ENCODE peak calls at places on chromosomes 2 and 18, in five cellular contexts. N is posterior vena cava, K is left kidney, Q is mucosa of gallbladder, P is heart left ventricle. H is an unnamed sample.
A peak's percentile ranks its signal among the peaks of the same experiment; 100 is the strongest.

GRCh38 chr2:19649107-19649506 is 252.7 kb downstream of the TTC32 start:
- DNase-seq in N (no peak), K (no peak), Q (no peak), P (no peak), H (no peak)

GRCh38 chr2:96888082-96889011 is 18.5 kb upstream of the SEMA4C start:
- DNase-seq in N (no peak), K (peak; percentile 56), Q (peak; percentile 65), P (no peak), H (no peak)

GRCh38 chr2:5985551-5986229 is 293.5 kb downstream of the SOX11 start:
- DNase-seq in N (no peak), K (no peak), Q (no peak), P (no peak), H (peak; percentile 69)

GRCh38 chr2:190069936-190070696 is 7.6 kb upstream of the MSTN start:
- DNase-seq in N (no peak), K (peak; percentile 83), Q (peak; percentile 17), P (peak; percentile 20), H (peak; percentile 63)

GRCh38 chr18:37533647-37534565 is 31.7 kb downstream of the CELF4 start:
- DNase-seq in N (no peak), K (no peak), Q (no peak), P (no peak), H (no peak)

GRCh38 chr2:20326163-20326780 is 24.4 kb downstream of the PUM2 start:
- DNase-seq in N (no peak), K (peak; percentile 75), Q (peak; percentile 51), P (no peak), H (peak; percentile 57)

GRCh38 chr2:217223222-217223930 is 363.5 kb upstream of the TNP1 start:
- DNase-seq in N (no peak), K (no peak), Q (no peak), P (no peak), H (no peak)

GRCh38 chr2:181106229-181106628 is 125.8 kb downstream of the UBE2E3 start:
- DNase-seq in N (no peak), K (no peak), Q (no peak), P (no peak), H (peak; percentile 13)

GRCh38 chr2:158726906-158727592 is 68.1 kb upstream of the DAPL1 start:
- DNase-seq in N (no peak), K (no peak), Q (peak; percentile 21), P (no peak), H (peak; percentile 30)

GRCh38 chr2:139790807-139791206 is 1010.6 kb upstream of the NXPH2 start:
- DNase-seq in N (no peak), K (peak; percentile 67), Q (no peak), P (no peak), H (no peak)

GRCh38 chr2:234795974-234796690 is 155.7 kb upstream of the SH3BP4 start:
- DNase-seq in N (no peak), K (peak; percentile 94), Q (no peak), P (no peak), H (no peak)

GRCh38 chr2:33038230-33038629 is 91.5 kb downstream of the LTBP1 start:
- DNase-seq in N (no peak), K (no peak), Q (no peak), P (no peak), H (no peak)

GRCh38 chr18:23964282-23965238 is 50.0 kb upstream of the TTC39C start:
- DNase-seq in N (no peak), K (peak; percentile 63), Q (peak; percentile 59), P (no peak), H (no peak)

GRCh38 chr2:14270036-14270582 is 362.4 kb upstream of the LRATD1 start:
- DNase-seq in N (no peak), K (no peak), Q (no peak), P (no peak), H (no peak)

GRCh38 chr18:11392292-11392691 is 217.1 kb upstream of the SLC35G4 start:
- DNase-seq in N (no peak), K (peak; percentile 59), Q (no peak), P (no peak), H (peak; percentile 61)

GRCh38 chr2:239257511-239257937 is 143.3 kb downstream of the HDAC4 start:
- DNase-seq in N (peak; percentile 41), K (no peak), Q (no peak), P (no peak), H (no peak)

GRCh38 chr2:28539095-28539494 is 43.2 kb downstream of the PLB1 start:
- DNase-seq in N (no peak), K (no peak), Q (peak; percentile 23), P (peak; percentile 46), H (no peak)

GRCh38 chr18:49152885-49153284 is 202.1 kb upstream of the SMAD7 start:
- DNase-seq in N (no peak), K (no peak), Q (no peak), P (no peak), H (no peak)

GRCh38 chr2:181683518-181684453 is 3.5 kb upstream of the NEUROD1 start:
- DNase-seq in N (peak; percentile 64), K (peak; percentile 61), Q (no peak), P (no peak), H (peak; percentile 95)

GRCh38 chr2:62443886-62444285 is 62.1 kb downstream of the TMEM17 start:
- DNase-seq in N (no peak), K (no peak), Q (no peak), P (no peak), H (no peak)

GRCh38 chr18:59681051-59681450 is 16.2 kb downstream of the CCBE1 start:
- DNase-seq in N (no peak), K (no peak), Q (no peak), P (no peak), H (no peak)

GRCh38 chr2:4391013-4391412 is 687.6 kb downstream of the DCDC2C start:
- DNase-seq in N (no peak), K (no peak), Q (no peak), P (no peak), H (no peak)

GRCh38 chr2:50781646-50782045 is 250.3 kb downstream of the NRXN1 start:
- DNase-seq in N (no peak), K (no peak), Q (no peak), P (no peak), H (no peak)

GRCh38 chr18:62634991-62635630 is 80.2 kb upstream of the PHLPP1 start:
- DNase-seq in N (no peak), K (no peak), Q (no peak), P (no peak), H (no peak)

GRCh38 chr2:120331903-120332302 is 14.0 kb upstream of the INHBB start:
- DNase-seq in N (no peak), K (no peak), Q (no peak), P (no peak), H (no peak)

GRCh38 chr18:73945130-73945792 is 202.4 kb downstream of the FBXO15 start:
- DNase-seq in N (no peak), K (no peak), Q (no peak), P (no peak), H (no peak)